ENCODE peak calls at places on chromosomes 12 and 14, in five cellular contexts. N is lower lobe of right lung, J is stomach, Y is right cardiac atrium, G is coronary artery. Q is an unnamed sample.

GRCh38 chr12:27525373-27525772 is 1.4 kb downstream of the PPFIBP1 start:
- DNase-seq in N (no peak), J (no peak), Y (no peak), G (no peak), Q (peak; percentile 27)

GRCh38 chr12:14954269-14954668 is 7.1 kb downstream of the ARHGDIB start:
- DNase-seq in J (no peak), G (no peak), Y (no peak), N (no peak), Q (no peak)

GRCh38 chr12:6735448-6736191 is 11.8 kb downstream of the COPS7A start:
- DNase-seq in J (peak; percentile 77), G (no peak), Y (peak; percentile 85), N (peak; percentile 77), Q (peak; percentile 91)

GRCh38 chr12:88416786-88417185 is 163.5 kb downstream of the KITLG start:
- DNase-seq in G (no peak), Y (no peak), N (no peak), J (no peak), Q (no peak)

GRCh38 chr14:99660006-99660566 is 15.2 kb downstream of the HHIPL1 start:
- DNase-seq in Y (no peak), J (no peak), G (no peak), N (no peak), Q (no peak)

GRCh38 chr14:73977896-73978295 is 27.8 kb downstream of the COQ6 start:
- DNase-seq in G (no peak), N (no peak), Y (no peak), J (no peak), Q (no peak)

GRCh38 chr12:43740511-43741100 is 18.0 kb downstream of the PUS7L start:
- DNase-seq in N (no peak), G (no peak), J (no peak), Y (no peak), Q (no peak)

GRCh38 chr14:60247994-60248696 is 876 bp upstream of the PPM1A start:
- DNase-seq in G (peak; percentile 96), Y (peak; percentile 93), N (peak; percentile 93), J (peak; percentile 90), Q (peak; percentile 79)

GRCh38 chr14:50530358-50530757 is 2.0 kb downstream of the MAP4K5 start:
- DNase-seq in Y (no peak), J (no peak), N (no peak), G (no peak), Q (no peak)

GRCh38 chr14:52802597-52802996 is 11.2 kb upstream of the GNPNAT1 start:
- DNase-seq in G (no peak), Y (no peak), N (no peak), J (no peak), Q (peak; percentile 77)

GRCh38 chr12:124640096-124640495 is 72.7 kb upstream of the NCOR2 start:
- DNase-seq in N (no peak), Y (peak; percentile 14), G (no peak), J (no peak), Q (peak; percentile 56)

GRCh38 chr14:69650948-69651369 is 39.6 kb downstream of the SUSD6 start:
- DNase-seq in N (no peak), G (no peak), J (no peak), Y (no peak), Q (peak; percentile 46)

GRCh38 chr14:100904307-100905019 is 941 bp upstream of the RTL1 start:
- DNase-seq in G (no peak), N (peak; percentile 30), J (no peak), Y (peak; percentile 75), Q (no peak)

GRCh38 chr14:61812347-61813100 is 50.3 kb downstream of the SNAPC1 start:
- DNase-seq in J (no peak), G (no peak), Y (peak; percentile 56), N (no peak), Q (no peak)

GRCh38 chr12:96354326-96354725 is 45.9 kb downstream of the CDK17 start:
- DNase-seq in J (no peak), G (no peak), N (no peak), Y (no peak), Q (no peak)

GRCh38 chr14:93042968-93043940 is 72.5 kb downstream of the ITPK1 start:
- DNase-seq in N (peak; percentile 90), G (peak; percentile 91), Y (peak; percentile 85), J (peak; percentile 93), Q (peak; percentile 58)

GRCh38 chr12:104219361-104219892 is 3.8 kb downstream of the TXNRD1 start:
- DNase-seq in Y (no peak), N (no peak), J (no peak), G (no peak), Q (peak; percentile 81)

GRCh38 chr12:52055781-52056711 is 4.8 kb downstream of the NR4A1 start:
- DNase-seq in J (peak; percentile 43), N (no peak), G (peak; percentile 81), Y (peak; percentile 39), Q (no peak)

GRCh38 chr12:122356192-122356635 is 66.3 kb downstream of the CLIP1 start:
- DNase-seq in J (peak; percentile 50), G (no peak), N (no peak), Y (no peak), Q (no peak)

GRCh38 chr14:69170848-69171247 is 17.9 kb upstream of the DCAF5 start:
- DNase-seq in J (no peak), Y (no peak), G (no peak), N (no peak), Q (no peak)

DNA sequence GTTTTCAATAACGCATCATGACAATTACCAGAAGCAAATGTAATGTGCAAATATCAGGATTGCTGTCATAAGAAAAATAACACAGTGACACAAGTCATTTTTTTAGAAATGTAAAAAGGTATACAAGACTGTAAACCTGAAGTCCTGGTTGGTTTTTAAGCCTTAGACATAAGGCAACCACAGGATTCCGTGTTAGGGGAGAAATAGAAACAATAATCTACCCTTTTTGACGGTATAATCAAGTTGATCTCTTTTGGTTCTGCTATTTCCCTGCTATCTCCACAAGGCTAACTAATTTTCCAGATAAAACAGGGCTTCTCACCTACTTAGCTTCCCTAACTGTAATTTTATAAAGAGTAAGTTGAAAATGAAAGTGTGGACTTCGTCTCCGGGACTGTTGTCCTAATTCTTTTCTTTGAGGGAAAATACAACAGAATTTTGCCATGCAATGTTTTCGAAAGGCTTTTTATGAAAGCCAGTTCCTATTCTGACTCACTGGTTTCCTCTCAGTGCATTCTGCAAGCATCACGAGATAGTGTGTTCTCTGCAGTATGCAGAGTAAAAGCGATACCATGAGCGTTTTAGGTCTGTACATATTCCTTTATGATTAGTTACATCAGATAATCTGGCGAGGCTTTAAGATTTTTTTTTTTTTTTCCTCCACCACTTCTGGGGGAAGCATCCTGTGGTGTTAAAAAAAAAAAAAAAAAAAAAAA is 10.6 kb downstream of the MYO1H start:
- DNase-seq in Y (no peak), J (no peak), G (no peak), N (no peak), Q (no peak)
- H3K27ac ChIP-seq in Y (no peak overlapping the region), J (no peak overlapping the region), G (no peak overlapping the region), N (no peak overlapping the region), Q (no peak overlapping the region)

GRCh38 chr14:38127356-38127755 is 80.3 kb upstream of the SSTR1 start:
- DNase-seq in G (no peak), Y (no peak), J (no peak), N (no peak), Q (no peak)

GRCh38 chr14:38129192-38129591 is 78.5 kb upstream of the SSTR1 start:
- DNase-seq in G (no peak), Y (no peak), J (no peak), N (no peak), Q (no peak)

GRCh38 chr14:38127784-38128183 is 79.9 kb upstream of the SSTR1 start:
- DNase-seq in N (no peak), J (no peak), G (no peak), Y (no peak), Q (no peak)

GRCh38 chr14:38129705-38130104 is 78.0 kb upstream of the SSTR1 start:
- DNase-seq in G (no peak), Y (no peak), J (no peak), N (no peak), Q (no peak)

DNA sequence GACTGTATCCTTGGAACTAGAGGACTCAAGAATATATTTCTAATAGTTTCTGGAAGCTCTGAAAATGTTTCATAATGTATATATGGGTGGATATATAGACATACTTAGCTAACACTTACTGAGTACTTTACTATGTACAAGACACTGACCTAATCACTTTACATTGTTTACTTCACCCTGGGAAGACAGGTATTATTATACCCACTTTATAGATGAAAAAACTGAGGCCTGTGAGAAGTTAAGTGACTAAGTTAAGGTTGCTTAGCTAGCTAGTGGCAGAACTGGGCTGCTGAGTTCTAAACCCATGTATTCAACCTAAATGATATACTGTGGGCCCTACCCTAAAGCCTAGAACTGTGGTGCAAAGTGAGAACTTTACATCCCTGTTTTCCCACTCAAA is 79.1 kb upstream of the SSTR1 start:
- DNase-seq in G (no peak), J (no peak), N (no peak), Y (no peak), Q (no peak)
- H3K27ac ChIP-seq in G (no peak overlapping the region), J (no peak overlapping the region), N (no peak overlapping the region), Y (no peak overlapping the region), Q (no peak overlapping the region)

DNA sequence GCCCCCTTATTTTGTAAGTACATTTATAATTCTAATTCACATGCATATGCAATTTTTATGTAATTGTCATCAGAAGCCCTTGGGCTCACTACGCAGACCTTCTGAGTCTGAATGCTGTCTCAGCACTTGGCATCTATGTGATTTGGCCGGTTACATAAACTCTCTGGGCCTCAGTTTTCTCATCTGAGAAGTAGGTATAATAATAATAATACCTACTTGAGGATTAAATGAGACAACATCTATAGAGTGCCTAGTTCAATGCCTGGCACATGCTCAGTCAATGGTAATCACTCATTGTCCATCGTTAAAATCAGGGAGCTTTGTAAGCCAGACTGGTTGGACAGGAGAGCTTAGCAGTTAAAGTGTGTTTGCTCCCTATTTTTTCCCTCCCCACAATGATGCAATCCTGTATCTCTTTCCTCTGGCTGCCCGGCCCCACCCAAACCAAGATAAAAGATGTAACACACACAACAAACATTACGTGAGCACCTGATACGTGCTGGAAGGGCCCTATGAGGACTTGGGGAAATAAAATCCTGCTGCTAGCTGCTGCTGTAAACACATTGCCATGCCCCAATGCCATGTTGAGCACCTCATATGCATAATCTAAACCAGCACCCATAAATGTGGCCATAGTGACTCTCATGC is 235.0 kb downstream of the CRADD start:
- DNase-seq in G (no peak), J (peak; percentile 29), N (no peak), Y (no peak), Q (no peak)
- H3K27ac ChIP-seq in G (no peak overlapping the region), J (no peak overlapping the region), N (no peak overlapping the region), Y (no peak overlapping the region), Q (no peak overlapping the region)

GRCh38 chr12:19954163-19954562 is 414.2 kb upstream of the PDE3A start:
- DNase-seq in Y (no peak), N (no peak), G (no peak), J (no peak), Q (no peak)

GRCh38 chr12:19959353-19959752 is 409.0 kb upstream of the PDE3A start:
- DNase-seq in N (no peak), J (no peak), Y (no peak), G (no peak), Q (no peak)

GRCh38 chr12:19951664-19952063 is 416.7 kb upstream of the PDE3A start:
- DNase-seq in Y (no peak), J (no peak), N (no peak), G (no peak), Q (no peak)

GRCh38 chr12:19957578-19957977 is 410.8 kb upstream of the PDE3A start:
- DNase-seq in J (no peak), N (no peak), Y (no peak), G (no peak), Q (no peak)

DNA sequence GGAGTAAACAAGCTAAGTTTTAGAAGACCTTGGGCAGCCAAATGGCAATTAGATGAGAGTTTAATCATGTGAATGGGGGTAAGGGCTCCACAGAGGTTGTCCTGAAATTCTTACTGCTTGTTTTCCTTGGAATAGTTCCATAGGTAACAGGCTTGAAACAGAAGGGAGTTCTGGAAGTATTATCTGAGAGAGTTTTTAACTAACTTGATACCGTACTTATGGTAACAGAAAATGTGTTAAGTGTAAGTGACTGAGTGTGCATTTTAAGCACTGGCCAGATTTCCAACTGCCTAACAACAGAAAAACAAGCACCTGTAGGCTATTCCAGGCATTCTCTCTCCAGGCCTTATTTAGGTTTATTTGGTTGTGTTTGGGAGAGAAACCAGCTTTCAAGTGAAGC is 414.6 kb upstream of the PDE3A start:
- DNase-seq in G (no peak), N (no peak), Y (no peak), J (no peak), Q (no peak)
- H3K27ac ChIP-seq in G (no peak overlapping the region), N (no peak overlapping the region), Y (no peak overlapping the region), J (no peak overlapping the region), Q (no peak overlapping the region)